ENCODE peak calls at places on chromosome 6, in nine cellular contexts. K, I, M, Q, X, S, T, A and G are unnamed samples.

GRCh38 chr6:158910484-158911075 is 89.4 kb downstream of the RSPH3 start:
- DNase-seq in K (peak; percentile 83), I (no peak), M (no peak), Q (peak; percentile 57), X (no peak), S (no peak), T (peak; percentile 45), A (peak; percentile 73), G (no peak)

GRCh38 chr6:143061597-143062385 is 1.1 kb downstream of the AIG1 start:
- DNase-seq in K (no peak), I (no peak), M (no peak), Q (no peak), X (no peak), S (no peak), T (peak; percentile 19), A (peak; percentile 27), G (no peak)

GRCh38 chr6:30687659-30688431 is 1.4 kb upstream of the PPP1R18 start:
- DNase-seq in K (peak; percentile 36), I (peak; percentile 81), M (peak; percentile 52), Q (no peak), X (peak; percentile 49), S (no peak), T (peak; percentile 63), A (no peak), G (no peak)

GRCh38 chr6:122609881-122610689 is at the start of gene PKIB:
- DNase-seq in K (peak; percentile 86), I (peak; percentile 91), M (peak; percentile 72), Q (peak; percentile 90), X (peak; percentile 72), S (peak; percentile 32), T (peak; percentile 92), A (peak; percentile 68), G (peak; percentile 89)

GRCh38 chr6:45310118-45310788 is 17.9 kb upstream of the RUNX2 start:
- DNase-seq in K (no peak), I (no peak), M (no peak), Q (no peak), X (no peak), S (no peak), T (no peak), A (no peak), G (no peak)

GRCh38 chr6:126077810-126078791 is 91.8 kb downstream of the TRMT11 start:
- DNase-seq in K (no peak), I (no peak), M (no peak), Q (no peak), X (peak; percentile 47), S (peak; percentile 22), T (no peak), A (no peak), G (no peak)

GRCh38 chr6:157314705-157315321 is 8.5 kb downstream of the TMEM242 start:
- DNase-seq in K (peak; percentile 76), I (peak; percentile 76), M (no peak), Q (no peak), X (no peak), S (peak; percentile 45), T (peak; percentile 73), A (peak; percentile 74), G (no peak)

GRCh38 chr6:16355699-16356481 is 117.5 kb downstream of the GMPR start:
- DNase-seq in K (no peak), I (no peak), M (no peak), Q (no peak), X (no peak), S (no peak), T (no peak), A (no peak), G (no peak)

GRCh38 chr6:97322811-97323210 is 39.8 kb upstream of the MMS22L start:
- DNase-seq in K (peak; percentile 65), I (no peak), M (no peak), Q (no peak), X (no peak), S (peak; percentile 1), T (no peak), A (peak; percentile 66), G (no peak)

GRCh38 chr6:6942826-6943225 is 164.9 kb upstream of the RREB1 start:
- DNase-seq in K (no peak), I (peak; percentile 90), M (peak; percentile 80), Q (no peak), X (peak; percentile 81), S (no peak), T (no peak), A (no peak), G (peak; percentile 82)

GRCh38 chr6:128259735-128260685 is 260.4 kb downstream of the PTPRK start:
- DNase-seq in K (no peak), I (peak; percentile 57), M (no peak), Q (no peak), X (no peak), S (no peak), T (no peak), A (no peak), G (no peak)

GRCh38 chr6:7230327-7230691 is 82.7 kb downstream of the SSR1 start:
- DNase-seq in K (no peak), I (no peak), M (no peak), Q (no peak), X (no peak), S (no peak), T (no peak), A (no peak), G (no peak)

DNA sequence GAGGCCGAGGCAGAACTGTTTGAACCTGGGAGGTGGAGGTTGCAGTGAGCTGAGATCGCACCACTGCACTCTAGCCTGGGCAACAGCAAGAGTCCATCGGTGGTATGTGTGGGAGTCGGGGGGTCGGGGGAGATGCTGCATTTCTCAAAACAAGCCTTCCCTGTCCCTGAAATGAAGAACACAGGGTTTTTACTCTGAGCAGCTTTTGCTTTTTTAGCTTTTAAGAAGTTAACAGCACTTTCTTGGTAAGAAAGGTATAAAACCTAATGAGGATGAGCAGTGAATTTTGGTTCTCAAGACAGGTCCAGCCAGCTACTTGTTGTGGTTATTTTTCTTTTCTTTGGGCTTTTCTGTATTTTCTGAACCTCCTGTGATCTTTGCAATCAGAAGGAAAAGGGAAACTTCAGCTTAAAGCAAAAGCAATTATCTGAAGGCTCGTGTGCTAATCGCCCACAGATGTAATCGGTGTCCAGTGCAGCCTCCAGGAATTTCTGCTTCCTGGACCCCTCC is 3.7 kb downstream of the RPL10A start:
- DNase-seq in K (no peak), I (no peak), M (no peak), Q (no peak), X (no peak), S (no peak), T (no peak), A (no peak), G (no peak)
- H3K4me3 ChIP-seq in K (no peak overlapping the region), I (no peak overlapping the region), M (peak overlapping the region; percentile 90), Q (peak overlapping the region; percentile 83), X (no peak overlapping the region), S (no peak overlapping the region), T (no peak overlapping the region), A (no peak overlapping the region), G (no peak overlapping the region)

DNA sequence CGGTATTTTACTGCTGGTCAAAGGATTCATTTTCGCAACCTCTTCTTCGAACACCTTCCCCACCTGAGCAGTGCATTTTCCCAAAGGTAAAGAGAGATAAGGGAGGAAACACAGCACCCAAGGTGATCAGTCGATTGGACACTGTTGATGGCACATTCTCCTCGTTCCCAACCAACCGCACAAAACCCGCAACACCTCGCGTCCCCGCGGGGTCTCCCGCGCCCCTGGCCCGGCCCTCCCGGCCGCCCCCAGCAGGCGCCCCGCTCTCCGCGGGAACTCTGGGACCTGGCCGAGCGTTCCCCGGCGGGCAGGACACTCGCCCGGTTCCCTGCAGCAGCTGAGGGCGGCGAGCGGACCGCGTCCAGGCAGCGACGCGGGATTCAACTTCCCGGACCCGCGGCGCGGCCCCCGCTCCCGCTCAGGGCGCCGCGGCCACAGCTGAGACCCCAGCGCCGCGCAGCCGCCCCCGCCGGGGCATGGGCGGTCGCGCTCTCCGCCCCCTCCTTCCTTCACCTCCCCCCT is 506 bp downstream of the RGS17 start:
- DNase-seq in K (peak; percentile 16), I (peak; percentile 87), M (no peak), Q (no peak), X (no peak), S (no peak), T (peak; percentile 28), A (no peak), G (peak; percentile 49)
- H3K4me3 ChIP-seq in K (peak overlapping the region; percentile 60), I (peak overlapping the region; percentile 80), M (peak overlapping the region; percentile 52), Q (peak overlapping the region; percentile 79), X (peak overlapping the region; percentile 72), S (peak overlapping the region; percentile 88), T (peak overlapping the region; percentile 98), A (peak overlapping the region; percentile 50), G (peak overlapping the region; percentile 56)

GRCh38 chr6:151900897-151901485 is 93.5 kb downstream of the ESR1 start:
- DNase-seq in K (peak; percentile 98), I (peak; percentile 43), M (no peak), Q (no peak), X (no peak), S (no peak), T (no peak), A (peak; percentile 76), G (no peak)

GRCh38 chr6:151905072-151905471 is 97.6 kb downstream of the ESR1 start:
- DNase-seq in K (no peak), I (no peak), M (no peak), Q (no peak), X (no peak), S (no peak), T (no peak), A (no peak), G (no peak)

GRCh38 chr6:151904631-151905030 is 97.1 kb downstream of the ESR1 start:
- DNase-seq in K (no peak), I (no peak), M (no peak), Q (no peak), X (no peak), S (no peak), T (no peak), A (no peak), G (no peak)

GRCh38 chr6:151905854-151906253 is 98.4 kb downstream of the ESR1 start:
- DNase-seq in K (no peak), I (no peak), M (no peak), Q (no peak), X (no peak), S (no peak), T (no peak), A (no peak), G (no peak)

GRCh38 chr6:151900256-151900655 is 92.8 kb downstream of the ESR1 start:
- DNase-seq in K (peak; percentile 53), I (no peak), M (no peak), Q (no peak), X (no peak), S (no peak), T (no peak), A (peak; percentile 43), G (no peak)
- H3K4me3 ChIP-seq in K (no peak overlapping the region), I (no peak overlapping the region), M (no peak overlapping the region), Q (no peak overlapping the region), X (no peak overlapping the region), S (no peak overlapping the region), T (no peak overlapping the region), A (no peak overlapping the region), G (no peak overlapping the region)

DNA sequence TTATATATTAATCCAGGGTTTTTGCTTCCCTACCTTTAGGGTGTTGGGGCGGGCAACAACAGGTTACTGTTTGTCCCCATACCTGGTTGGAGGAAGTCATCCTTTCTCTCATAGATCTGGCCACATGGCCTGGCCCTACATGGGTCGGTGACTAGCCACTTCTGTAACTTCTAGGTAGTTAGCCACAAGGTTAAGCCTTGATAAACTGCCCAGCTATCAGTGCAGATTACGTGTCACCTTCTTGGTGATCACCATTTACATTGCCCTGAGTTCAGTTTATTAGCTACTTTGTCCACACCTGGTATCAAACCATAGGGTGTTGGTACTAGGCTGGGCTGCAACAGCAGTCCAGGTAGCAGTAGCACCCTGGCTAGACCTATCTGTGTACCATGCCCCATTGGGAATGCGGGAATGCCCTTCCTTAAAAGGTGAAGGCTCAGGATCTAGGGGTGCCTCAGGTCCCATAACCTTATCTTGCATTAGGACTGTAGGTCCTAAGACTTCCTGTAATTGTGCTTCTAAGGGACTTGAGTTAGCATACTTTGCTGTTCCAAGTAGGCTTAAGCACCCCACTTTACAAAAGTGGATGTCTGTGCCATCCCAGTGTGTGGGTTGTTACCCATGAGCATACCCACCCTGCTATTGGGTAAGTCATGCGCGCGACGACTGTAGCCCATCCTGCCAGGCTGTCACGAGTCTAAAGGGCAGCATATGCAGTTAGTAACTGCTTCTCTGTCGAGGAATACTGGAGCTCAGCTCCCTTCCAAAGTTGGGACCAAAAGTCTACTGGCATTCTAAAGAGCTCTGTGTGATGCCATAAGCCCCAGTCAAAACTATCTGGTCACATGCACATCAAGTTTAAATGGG is 5.2 kb downstream of the ZKSCAN3 start:
- DNase-seq in K (no peak), I (no peak), M (no peak), Q (no peak), X (no peak), S (no peak), T (no peak), A (no peak), G (peak; percentile 60)
- H3K4me3 ChIP-seq in K (no peak overlapping the region), I (peak overlapping the region; percentile 83), M (peak overlapping the region; percentile 50), Q (peak overlapping the region; percentile 59), X (peak overlapping the region; percentile 91), S (peak overlapping the region; percentile 71), T (no peak overlapping the region), A (no peak overlapping the region), G (peak overlapping the region; percentile 69)